ENCODE peak calls at places on chromosomes 4 and X, in five cellular contexts. D is fibroblast of lung, Q is GM23248, R is DND-41, E is colonic mucosa. W is an unnamed sample.
A peak's percentile ranks its signal among the peaks of the same experiment; 100 is the strongest.

GRCh38 chr4:1855334-1856070 is 454 bp downstream of the LETM1 start:
- DNase-seq in D (no peak), Q (peak; percentile 46), R (peak; percentile 26), E (peak; percentile 43), W (peak; percentile 17)

GRCh38 chrX:38839944-38840343 is 38.7 kb downstream of the MID1IP1 start:
- DNase-seq in D (no peak), Q (no peak), R (no peak), E (no peak), W (no peak)

GRCh38 chr4:123587983-123588494 is 191.4 kb downstream of the SPRY1 start:
- DNase-seq in D (peak; percentile 93), Q (peak; percentile 70), R (no peak), E (peak; percentile 86), W (peak; percentile 94)

GRCh38 chrX:54825716-54826428 is 18.3 kb downstream of the MAGED2 start:
- DNase-seq in D (no peak), Q (peak; percentile 26), R (no peak), E (no peak), W (peak; percentile 41)

GRCh38 chr4:150722908-150723362 is 141.0 kb downstream of the MAB21L2 start:
- DNase-seq in D (peak; percentile 65), Q (peak; percentile 8), R (no peak), E (peak; percentile 91), W (peak; percentile 2)

GRCh38 chr4:184932343-184932742 is 85.9 kb upstream of the HELT start:
- DNase-seq in D (no peak), Q (no peak), R (no peak), E (peak; percentile 6), W (no peak)

GRCh38 chr4:143355540-143356217 is 19.0 kb downstream of the GAB1 start:
- DNase-seq in D (no peak), Q (peak; percentile 55), R (no peak), E (no peak), W (peak; percentile 49)

GRCh38 chrX:154321624-154322023 is 26.0 kb downstream of the TKTL1 start:
- DNase-seq in D (no peak), Q (peak; percentile 20), R (no peak), E (no peak), W (no peak)

GRCh38 chrX:135168533-135168932 is 2.7 kb downstream of the CT55 start:
- DNase-seq in D (no peak), Q (no peak), R (no peak), E (no peak), W (no peak)

GRCh38 chr4:5863461-5864113 is 29.3 kb downstream of the CRMP1 start:
- DNase-seq in D (peak; percentile 88), Q (peak; percentile 93), R (peak; percentile 7), E (no peak), W (peak; percentile 87)

GRCh38 chrX:105210258-105210657 is 10.2 kb downstream of the TEX13A start:
- DNase-seq in D (no peak), Q (no peak), R (no peak), E (no peak), W (peak; percentile 33)

GRCh38 chr4:123743821-123744220 is 347.2 kb downstream of the SPRY1 start:
- DNase-seq in D (no peak), Q (no peak), R (no peak), E (no peak), W (no peak)

GRCh38 chr4:174503079-174503724 is 19.1 kb downstream of the HPGD start:
- DNase-seq in D (no peak), Q (peak; percentile 68), R (no peak), E (peak; percentile 59), W (peak; percentile 60)

GRCh38 chr4:2931765-2932560 is 31.2 kb downstream of the NOP14 start:
- DNase-seq in D (no peak), Q (no peak), R (peak; percentile 50), E (peak; percentile 50), W (no peak)

GRCh38 chr4:40124690-40125089 is 68.0 kb downstream of the N4BP2 start:
- DNase-seq in D (no peak), Q (no peak), R (peak; percentile 34), E (no peak), W (no peak)

GRCh38 chr4:145937990-145938611 is 522 bp downstream of the ZNF827 start:
- DNase-seq in D (peak; percentile 38), Q (peak; percentile 69), R (peak; percentile 31), E (peak; percentile 42), W (peak; percentile 35)

GRCh38 chrX:134671207-134671750 is 13.0 kb upstream of the PLAC1 start:
- DNase-seq in D (no peak), Q (no peak), R (no peak), E (no peak), W (peak; percentile 55)

GRCh38 chr4:40515398-40516293 is 114.0 kb downstream of the RBM47 start:
- DNase-seq in D (peak; percentile 42), Q (peak; percentile 20), R (no peak), E (peak; percentile 87), W (peak; percentile 5)

GRCh38 chr4:128068927-128069326 is 7.8 kb downstream of the LARP1B start:
- DNase-seq in D (peak; percentile 38), Q (peak; percentile 35), R (no peak), E (no peak), W (peak; percentile 53)

GRCh38 chr4:144562019-144562740 is 83.8 kb upstream of the HHIP start:
- DNase-seq in D (no peak), Q (no peak), R (no peak), E (no peak), W (no peak)

GRCh38 chr4:127311371-127311770 is 321.4 kb upstream of the INTU start:
- DNase-seq in D (no peak), Q (no peak), R (no peak), E (no peak), W (no peak)

GRCh38 chrX:108699368-108699767 is 37.0 kb downstream of the IRS4 start:
- DNase-seq in D (peak; percentile 35), Q (peak; percentile 55), R (no peak), E (no peak), W (peak; percentile 66)

GRCh38 chr4:87060957-87061356 is 126.1 kb downstream of the AFF1 start:
- DNase-seq in D (peak; percentile 46), Q (peak; percentile 74), R (no peak), E (no peak), W (peak; percentile 88)

GRCh38 chr4:147678796-147679549 is 5.0 kb downstream of the PRMT9 start:
- DNase-seq in D (peak; percentile 68), Q (no peak), R (peak; percentile 10), E (no peak), W (peak; percentile 7)

GRCh38 chrX:29531336-29531735 is 684.0 kb upstream of the MAGEB2 start:
- DNase-seq in D (no peak), Q (no peak), R (no peak), E (no peak), W (no peak)

GRCh38 chr4:39950861-39951481 is 26.7 kb downstream of the PDS5A start:
- DNase-seq in D (no peak), Q (no peak), R (no peak), E (no peak), W (no peak)

GRCh38 chr4:532588-533317 is 33.7 kb downstream of the PIGG start:
- DNase-seq in D (no peak), Q (peak; percentile 20), R (peak; percentile 7), E (no peak), W (no peak)

GRCh38 chr4:33063238-33063637 is 2343.1 kb downstream of the PCDH7 start:
- DNase-seq in D (peak; percentile 51), Q (peak; percentile 69), R (no peak), E (no peak), W (peak; percentile 1)

GRCh38 chrX:153413731-153414130 is 2.5 kb downstream of the ZFP92 start:
- DNase-seq in D (no peak), Q (no peak), R (no peak), E (no peak), W (no peak)

GRCh38 chr4:75180217-75180616 is 247.3 kb downstream of the PARM1 start:
- DNase-seq in D (no peak), Q (no peak), R (no peak), E (no peak), W (peak; percentile 24)

GRCh38 chrX:15973299-15973698 is 118.7 kb upstream of the AP1S2 start:
- DNase-seq in D (peak; percentile 39), Q (peak; percentile 34), R (peak; percentile 9), E (peak; percentile 20), W (peak; percentile 66)

GRCh38 chrX:15983034-15983433 is 128.4 kb upstream of the AP1S2 start:
- DNase-seq in D (no peak), Q (no peak), R (no peak), E (no peak), W (no peak)

GRCh38 chrX:15971696-15972095 is 117.1 kb upstream of the AP1S2 start:
- DNase-seq in D (no peak), Q (no peak), R (no peak), E (no peak), W (peak; percentile 6)

GRCh38 chrX:15973941-15974340 is 119.3 kb upstream of the AP1S2 start:
- DNase-seq in D (peak; percentile 1), Q (peak; percentile 6), R (no peak), E (no peak), W (no peak)

GRCh38 chrX:15977644-15978043 is 123.0 kb upstream of the AP1S2 start:
- DNase-seq in D (no peak), Q (no peak), R (no peak), E (no peak), W (no peak)
- H3K9ac ChIP-seq in D (no peak overlapping the region), Q (no peak overlapping the region), R (no peak overlapping the region), E (no peak overlapping the region), W (no peak overlapping the region)

DNA sequence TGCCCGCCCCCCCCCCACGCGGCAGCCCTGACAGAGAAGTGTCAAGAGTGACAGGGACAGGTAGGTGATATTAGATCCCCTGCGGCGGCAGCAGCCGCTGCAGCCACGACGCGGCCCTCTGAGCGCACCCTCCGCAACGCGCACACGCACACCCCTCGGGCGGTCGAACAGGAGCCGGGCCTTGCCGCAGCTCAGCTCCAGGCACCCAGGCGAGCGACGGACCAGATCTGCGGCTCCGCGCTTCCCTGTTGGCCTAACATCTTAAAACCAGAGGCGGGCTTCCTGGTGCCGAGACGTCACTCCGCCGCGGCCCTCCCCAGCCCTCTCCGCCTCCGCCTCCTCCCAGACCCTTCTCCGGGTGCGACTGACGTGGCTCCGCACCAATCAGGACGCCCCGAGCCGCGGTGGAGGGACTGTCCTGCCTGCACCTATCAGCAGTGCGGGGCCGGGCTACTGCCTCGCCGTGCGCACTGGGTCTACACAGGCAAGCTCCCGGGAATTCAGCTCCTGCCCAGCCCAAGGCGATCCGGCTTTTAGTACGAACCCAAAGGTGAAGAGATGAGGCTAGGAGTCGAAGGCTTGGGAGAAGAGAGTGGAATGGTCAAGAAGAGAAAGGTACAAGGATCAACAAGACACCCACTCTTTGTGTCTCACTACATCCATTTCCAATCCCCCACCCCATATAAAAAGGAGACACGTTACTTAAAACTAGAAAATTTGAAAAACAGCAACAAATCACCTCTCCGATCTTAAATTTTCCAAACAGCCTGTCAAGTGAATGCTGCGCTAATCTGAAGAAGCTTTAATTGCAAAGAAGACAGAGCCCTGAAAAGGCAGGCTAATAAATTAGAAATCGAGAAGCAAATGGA is at the start of gene PITX2:
- DNase-seq in D (peak; percentile 84), Q (peak; percentile 34), R (no peak), E (peak; percentile 96), W (no peak)
- H3K9ac ChIP-seq in D (no peak within 1 kb of the TSS), Q (no peak within 1 kb of the TSS), R (no peak within 1 kb of the TSS), E (peak within 1 kb of the TSS; percentile 58), W (no peak within 1 kb of the TSS)

DNA sequence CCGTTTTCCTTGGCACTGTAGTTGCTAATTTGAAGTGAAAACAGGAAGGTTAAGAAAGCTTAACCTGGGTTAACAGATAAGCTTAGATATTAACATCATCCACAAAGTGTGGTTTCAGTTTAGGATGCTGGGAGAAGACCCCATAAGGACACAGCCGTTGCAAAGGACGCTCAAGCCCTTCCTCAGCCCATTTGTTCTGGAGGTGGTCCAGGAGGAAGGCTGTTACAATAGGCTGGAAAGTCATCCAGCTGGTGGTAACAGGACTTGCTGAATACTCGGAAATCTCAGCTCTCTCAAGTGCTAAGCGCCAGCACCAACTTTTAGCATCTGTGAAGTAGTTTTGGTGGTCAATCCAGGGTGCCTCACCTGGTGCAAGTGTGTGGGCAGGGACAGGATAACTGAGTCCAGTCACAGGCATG is 14.2 kb downstream of the CHST7 start:
- DNase-seq in D (peak; percentile 44), Q (peak; percentile 4), R (no peak), E (no peak), W (no peak)
- H3K9ac ChIP-seq in D (no peak overlapping the region), Q (peak overlapping the region; percentile 21), R (no peak overlapping the region), E (no peak overlapping the region), W (no peak overlapping the region)

GRCh38 chrX:9942086-9942485 is 25.1 kb upstream of the CLDN34 start:
- DNase-seq in D (no peak), Q (no peak), R (peak; percentile 87), E (no peak), W (no peak)
- H3K9ac ChIP-seq in D (no peak overlapping the region), Q (no peak overlapping the region), R (no peak overlapping the region), E (no peak overlapping the region), W (no peak overlapping the region)